ENCODE peak calls at places on chromosome 3, in four cellular contexts. One of them, this sample, is unnamed.

GRCh38 chr3:65669163-65669875 is 369.4 kb downstream of the MAGI1 start:
- DNase-seq in stimulated activated CD4-positive, alpha-beta T cell treated with anti-CD3 and anti-CD28 coated beads, TNF-alpha, amount 100 ng/mL, for 1 hour: no peak
- DNase-seq in NCI-H1694 treated with DMSO at 0.1 percent for 48 hours: no peak
- DNase-seq in lung: peak; percentile 33
- DNase-seq in this sample: no peak

GRCh38 chr3:184968115-184968514 is 156.1 kb downstream of the VPS8 start:
- DNase-seq in lung: no peak
- DNase-seq in stimulated activated CD4-positive, alpha-beta T cell treated with anti-CD3 and anti-CD28 coated beads, TNF-alpha, amount 100 ng/mL, for 1 hour: no peak
- DNase-seq in NCI-H1694 treated with DMSO at 0.1 percent for 48 hours: no peak
- DNase-seq in this sample: no peak

GRCh38 chr3:126664591-126665214 is 9.8 kb upstream of the TXNRD3 start:
- DNase-seq in stimulated activated CD4-positive, alpha-beta T cell treated with anti-CD3 and anti-CD28 coated beads, TNF-alpha, amount 100 ng/mL, for 1 hour: no peak
- DNase-seq in NCI-H1694 treated with DMSO at 0.1 percent for 48 hours: no peak
- DNase-seq in lung: no peak
- DNase-seq in this sample: no peak

GRCh38 chr3:128319741-128320141 is 146.9 kb downstream of the DNAJB8 start:
- DNase-seq in stimulated activated CD4-positive, alpha-beta T cell treated with anti-CD3 and anti-CD28 coated beads, TNF-alpha, amount 100 ng/mL, for 1 hour: no peak
- DNase-seq in NCI-H1694 treated with DMSO at 0.1 percent for 48 hours: no peak
- DNase-seq in lung: no peak
- DNase-seq in this sample: no peak

GRCh38 chr3:71548995-71549394 is 34.5 kb downstream of the FOXP1 start:
- DNase-seq in stimulated activated CD4-positive, alpha-beta T cell treated with anti-CD3 and anti-CD28 coated beads, TNF-alpha, amount 100 ng/mL, for 1 hour: no peak
- DNase-seq in NCI-H1694 treated with DMSO at 0.1 percent for 48 hours: no peak
- DNase-seq in lung: no peak
- DNase-seq in this sample: no peak

GRCh38 chr3:196144383-196145105 is 62.7 kb upstream of the TFRC start:
- DNase-seq in lung: no peak
- DNase-seq in NCI-H1694 treated with DMSO at 0.1 percent for 48 hours: no peak
- DNase-seq in stimulated activated CD4-positive, alpha-beta T cell treated with anti-CD3 and anti-CD28 coated beads, TNF-alpha, amount 100 ng/mL, for 1 hour: no peak
- DNase-seq in this sample: no peak

GRCh38 chr3:107753494-107753893 is 230.7 kb downstream of the BBX start:
- DNase-seq in NCI-H1694 treated with DMSO at 0.1 percent for 48 hours: peak; percentile 68
- DNase-seq in stimulated activated CD4-positive, alpha-beta T cell treated with anti-CD3 and anti-CD28 coated beads, TNF-alpha, amount 100 ng/mL, for 1 hour: no peak
- DNase-seq in lung: no peak
- DNase-seq in this sample: no peak

GRCh38 chr3:12687948-12688347 is 24.0 kb upstream of the RAF1 start:
- DNase-seq in NCI-H1694 treated with DMSO at 0.1 percent for 48 hours: no peak
- DNase-seq in lung: no peak
- DNase-seq in stimulated activated CD4-positive, alpha-beta T cell treated with anti-CD3 and anti-CD28 coated beads, TNF-alpha, amount 100 ng/mL, for 1 hour: no peak
- DNase-seq in this sample: no peak

GRCh38 chr3:134355416-134355815 is 18.8 kb downstream of the AMOTL2 start:
- DNase-seq in lung: no peak
- DNase-seq in stimulated activated CD4-positive, alpha-beta T cell treated with anti-CD3 and anti-CD28 coated beads, TNF-alpha, amount 100 ng/mL, for 1 hour: no peak
- DNase-seq in NCI-H1694 treated with DMSO at 0.1 percent for 48 hours: no peak
- DNase-seq in this sample: no peak

GRCh38 chr3:71011565-71012287 is 571.8 kb downstream of the FOXP1 start:
- DNase-seq in NCI-H1694 treated with DMSO at 0.1 percent for 48 hours: no peak
- DNase-seq in lung: no peak
- DNase-seq in stimulated activated CD4-positive, alpha-beta T cell treated with anti-CD3 and anti-CD28 coated beads, TNF-alpha, amount 100 ng/mL, for 1 hour: no peak
- DNase-seq in this sample: no peak

GRCh38 chr3:53039376-53039752 is 6.5 kb downstream of the SFMBT1 start:
- DNase-seq in stimulated activated CD4-positive, alpha-beta T cell treated with anti-CD3 and anti-CD28 coated beads, TNF-alpha, amount 100 ng/mL, for 1 hour: no peak
- DNase-seq in NCI-H1694 treated with DMSO at 0.1 percent for 48 hours: no peak
- DNase-seq in lung: no peak
- DNase-seq in this sample: no peak